ENCODE peak calls at places on chromosomes 11 and 22, in seven cellular contexts. E is spleen, Y is stomach, K is lower leg skin, H is AG10803, D is WTC11, B is fibroblast of pulmonary artery. S is an unnamed sample.

GRCh38 chr11:60946601-60947265 is 5.2 kb downstream of the SLC15A3 start:
- DNase-seq in E (no peak), D (no peak), B (no peak), K (no peak), H (peak), Y (no peak), S (no peak)

GRCh38 chr11:45079943-45080719 is 66.3 kb upstream of the PRDM11 start:
- DNase-seq in Y (peak), B (no peak), D (no peak), K (no peak), E (peak), H (no peak), S (no peak)

GRCh38 chr11:17992916-17993315 is 19.9 kb downstream of the SERGEF start:
- DNase-seq in E (no peak), D (no peak), Y (no peak), K (no peak), H (no peak), B (no peak), S (no peak)

GRCh38 chr22:24585461-24585860 is 7.4 kb downstream of the LRRC75B start:
- DNase-seq in E (peak), B (no peak), Y (no peak), H (no peak), D (no peak), K (no peak), S (no peak)

GRCh38 chr11:65116370-65117205 is 913 bp downstream of the ZNHIT2 start:
- DNase-seq in K (no peak), B (peak), Y (peak), D (no peak), H (peak), E (peak), S (no peak)

GRCh38 chr11:63839508-63840355 is 822 bp downstream of the MARK2 start:
- DNase-seq in D (no peak), K (peak), Y (peak), H (peak), B (no peak), E (peak), S (no peak)

GRCh38 chr22:37154925-37155712 is 5.4 kb upstream of the IL2RB start:
- DNase-seq in H (peak), B (no peak), Y (no peak), K (no peak), E (no peak), D (no peak), S (no peak)

GRCh38 chr11:121904148-121904547 is 211.9 kb downstream of the BLID start:
- DNase-seq in E (no peak), H (no peak), D (no peak), Y (no peak), B (no peak), K (no peak), S (no peak)

GRCh38 chr11:22208151-22208858 is 15.4 kb downstream of the ANO5 start:
- DNase-seq in K (no peak), E (no peak), D (no peak), B (no peak), Y (no peak), H (no peak), S (no peak)

GRCh38 chr22:46620588-46621242 is 529 bp downstream of the GRAMD4 start:
- DNase-seq in D (no peak), Y (no peak), K (no peak), B (no peak), E (no peak), H (no peak), S (no peak)

GRCh38 chr11:76808996-76809395 is 25.8 kb downstream of the TSKU start:
- DNase-seq in Y (no peak), B (no peak), H (no peak), K (no peak), D (no peak), E (peak), S (peak)

GRCh38 chr11:79440451-79441158 is at the start of gene TENM4:
- DNase-seq in E (peak), H (peak), D (peak), K (no peak), B (peak), Y (peak), S (peak)

GRCh38 chr11:69081180-69081579 is 32.4 kb downstream of the TPCN2 start:
- DNase-seq in E (no peak), B (no peak), K (no peak), D (no peak), Y (no peak), H (no peak), S (no peak)

GRCh38 chr11:128893578-128894295 is 2.6 kb downstream of the KCNJ5 start:
- DNase-seq in E (no peak), B (no peak), Y (no peak), D (no peak), K (no peak), H (no peak), S (no peak)

GRCh38 chr11:67468056-67468455 is 995 bp downstream of the TMEM134 start:
- DNase-seq in D (no peak), K (peak), Y (peak), E (no peak), H (peak), B (no peak), S (no peak)

GRCh38 chr11:116887909-116888556 is 50.6 kb upstream of the APOA1 start:
- DNase-seq in H (peak), E (no peak), K (no peak), D (no peak), Y (no peak), B (peak), S (no peak)

GRCh38 chr22:41305646-41306045 is 4.3 kb downstream of the ZC3H7B start:
- DNase-seq in Y (no peak), B (peak), E (no peak), H (peak), K (no peak), D (no peak), S (no peak)

GRCh38 chr11:7516488-7516887 is 2.7 kb downstream of the PPFIBP2 start:
- DNase-seq in H (no peak), Y (no peak), B (no peak), E (no peak), D (no peak), K (no peak), S (no peak)

GRCh38 chr22:19063581-19064353 is 58.4 kb downstream of the DGCR2 start:
- DNase-seq in H (no peak), B (peak), E (peak), K (no peak), Y (no peak), D (no peak), S (no peak)

GRCh38 chr11:61888043-61888442 is 3.3 kb downstream of the FADS3 start:
- DNase-seq in B (peak), E (no peak), H (peak), D (no peak), Y (no peak), K (no peak), S (peak)

GRCh38 chr11:106304274-106304673 is 226.8 kb downstream of the AASDHPPT start:
- DNase-seq in K (no peak), H (peak), D (no peak), E (no peak), B (peak), Y (no peak), S (no peak)

GRCh38 chr22:31952459-31952858 is 8.1 kb downstream of the YWHAH start:
- DNase-seq in H (peak), E (no peak), K (peak), Y (no peak), B (peak), D (no peak), S (no peak)

GRCh38 chr22:37525073-37525745 is 6.0 kb upstream of the CARD10 start:
- DNase-seq in H (peak), K (no peak), B (peak), Y (no peak), D (no peak), E (no peak), S (peak)

GRCh38 chr11:127003260-127003981 is 2.9 kb upstream of the KIRREL3 start:
- DNase-seq in B (peak), K (no peak), H (peak), E (no peak), D (peak), Y (no peak), S (peak)

GRCh38 chr11:108606070-108606469 is 12.5 kb upstream of the EXPH5 start:
- DNase-seq in H (no peak), E (no peak), D (no peak), K (no peak), Y (no peak), B (no peak), S (no peak)

GRCh38 chr22:43296279-43296902 is 46.8 kb downstream of the SCUBE1 start:
- DNase-seq in H (no peak), E (no peak), B (no peak), K (no peak), D (no peak), Y (no peak), S (no peak)

GRCh38 chr22:31901388-31902137 is 42.8 kb upstream of the YWHAH start:
- DNase-seq in H (no peak), D (no peak), Y (no peak), B (peak), K (no peak), E (no peak), S (no peak)

GRCh38 chr11:117691501-117691900 is 105.5 kb downstream of the DSCAML1 start:
- DNase-seq in D (no peak), Y (no peak), K (no peak), H (no peak), E (no peak), B (no peak), S (no peak)

GRCh38 chr11:115580927-115581680 is 76.9 kb upstream of the CADM1 start:
- DNase-seq in E (no peak), Y (peak), H (no peak), K (no peak), B (no peak), D (no peak), S (no peak)

GRCh38 chr22:38479096-38479840 is 11.4 kb downstream of the KDELR3 start:
- DNase-seq in E (no peak), K (no peak), D (no peak), B (no peak), Y (no peak), H (no peak), S (no peak)

GRCh38 chr11:2513441-2513840 is 68.6 kb downstream of the KCNQ1 start:
- DNase-seq in D (no peak), Y (no peak), B (no peak), E (peak), H (no peak), K (no peak), S (peak)

GRCh38 chr11:35271031-35271430 is 132.1 kb downstream of the CD44 start:
- DNase-seq in Y (no peak), E (no peak), H (peak), K (no peak), B (no peak), D (no peak), S (no peak)
- TF ChIP-seq CTCF in Y (no peak), E (no peak), H (no peak), K (no peak), B (no peak), D (no peak), S (no peak)

GRCh38 chr11:132205006-132205405 is 834.6 kb downstream of the NTM start:
- DNase-seq in H (no peak), K (no peak), Y (no peak), B (no peak), E (no peak), D (no peak), S (no peak)
- TF ChIP-seq CTCF in H (no peak), K (no peak), Y (no peak), B (no peak), E (no peak), D (no peak), S (no peak)

GRCh38 chr11:104164028-104164520 is at the start of gene PDGFD:
- DNase-seq in B (peak), D (peak), Y (peak), K (peak), H (peak), E (peak), S (peak)
- TF ChIP-seq CTCF in B (peak), D (no peak), Y (peak), K (no peak), H (peak), E (peak), S (peak)

GRCh38 chr11:706957-707816 is 1.2 kb downstream of the EPS8L2 start:
- DNase-seq in Y (peak), B (no peak), E (no peak), K (no peak), D (peak), H (peak), S (no peak)
- TF ChIP-seq CTCF in Y (no peak), B (no peak), E (no peak), K (no peak), D (peak), H (peak), S (peak)

S was measured in osteocyte.